ENCODE peak calls at places on chromosomes 7 and 10, in seven cellular contexts. F is activated T-cell treated with anti-CD3 and anti-CD28 coated beads for 1 hour, J is SHP77 treated with DMSO at 0.1 percent for 48 hours, P is substantia nigra, V is psoas muscle, R is HCT116, A is endothelial cell. N is an unnamed sample.

GRCh38 chr10:109959571-109960145 is 36.3 kb upstream of the XPNPEP1 start:
- DNase-seq in F (no peak), J (no peak), P (no peak), V (no peak), R (no peak), A (no peak), N (no peak)

GRCh38 chr10:552679-553078 is 136.8 kb downstream of the DIP2C start:
- DNase-seq in F (no peak), J (no peak), P (no peak), V (no peak), R (no peak), A (no peak), N (no peak)

GRCh38 chr10:110704070-110704469 is 59.9 kb downstream of the RBM20 start:
- DNase-seq in F (no peak), J (no peak), P (no peak), V (no peak), R (no peak), A (no peak), N (no peak)

GRCh38 chr7:46972205-46972604 is 609.7 kb downstream of the TNS3 start:
- DNase-seq in F (no peak), J (no peak), P (no peak), V (no peak), R (peak), A (no peak), N (peak)

GRCh38 chr7:132568962-132569361 is 7.3 kb downstream of the PLXNA4 start:
- DNase-seq in F (no peak), J (no peak), P (no peak), V (no peak), R (no peak), A (no peak), N (no peak)

GRCh38 chr7:158252081-158252836 is 335.4 kb downstream of the PTPRN2 start:
- DNase-seq in F (no peak), J (no peak), P (no peak), V (no peak), R (no peak), A (no peak), N (no peak)

GRCh38 chr10:130806426-130806825 is 505.1 kb downstream of the TCERG1L start:
- DNase-seq in F (no peak), J (no peak), P (no peak), V (no peak), R (no peak), A (no peak), N (no peak)

GRCh38 chr7:37482953-37483352 is 34.3 kb upstream of the ELMO1 start:
- DNase-seq in F (no peak), J (no peak), P (no peak), V (no peak), R (no peak), A (no peak), N (no peak)

GRCh38 chr10:99533496-99534455 is 1.0 kb downstream of the NKX2-3 start:
- DNase-seq in F (no peak), J (no peak), P (no peak), V (no peak), R (no peak), A (no peak), N (no peak)

GRCh38 chr7:15839415-15840100 is 153.1 kb upstream of the MEOX2 start:
- DNase-seq in F (no peak), J (no peak), P (no peak), V (peak), R (no peak), A (peak), N (no peak)

GRCh38 chr7:66556177-66556548 is 72.5 kb upstream of the KCTD7 start:
- DNase-seq in F (no peak), J (no peak), P (no peak), V (no peak), R (no peak), A (no peak), N (no peak)

GRCh38 chr10:110547139-110547761 is 20.2 kb upstream of the SMC3 start:
- DNase-seq in F (no peak), J (peak), P (no peak), V (no peak), R (peak), A (no peak), N (peak)

GRCh38 chr7:118573065-118573464 is 348.6 kb downstream of the ANKRD7 start:
- DNase-seq in F (no peak), J (peak), P (peak), V (peak), R (no peak), A (no peak), N (peak)

GRCh38 chr10:24966962-24967361 is 14.6 kb upstream of the PRTFDC1 start:
- DNase-seq in F (no peak), J (no peak), P (no peak), V (no peak), R (no peak), A (no peak), N (no peak)

GRCh38 chr7:129835436-129836020 is 117.2 kb downstream of the UBE2H start:
- DNase-seq in F (no peak), J (no peak), P (no peak), V (no peak), R (no peak), A (no peak), N (no peak)

GRCh38 chr7:142438235-142438922 is 180.5 kb upstream of the PRSS58 start:
- DNase-seq in F (no peak), J (no peak), P (peak), V (no peak), R (peak), A (peak), N (peak)

GRCh38 chr10:130729876-130730275 is 581.6 kb downstream of the TCERG1L start:
- DNase-seq in F (no peak), J (no peak), P (no peak), V (no peak), R (no peak), A (no peak), N (no peak)

GRCh38 chr7:116325517-116325916 is 115.2 kb downstream of the TES start:
- DNase-seq in F (no peak), J (no peak), P (no peak), V (no peak), R (no peak), A (no peak), N (no peak)

GRCh38 chr7:139055674-139056073 is 19.8 kb upstream of the ZC3HAV1L start:
- DNase-seq in F (no peak), J (no peak), P (no peak), V (no peak), R (no peak), A (no peak), N (no peak)

GRCh38 chr10:72087969-72088878 is at the start of gene SPOCK2:
- DNase-seq in F (peak), J (no peak), P (peak), V (peak), R (no peak), A (no peak), N (no peak)

GRCh38 chr7:20407585-20408466 is 77.1 kb downstream of the ITGB8 start:
- DNase-seq in F (no peak), J (no peak), P (no peak), V (no peak), R (no peak), A (no peak), N (peak)

GRCh38 chr10:126839094-126839761 is 66.0 kb upstream of the DOCK1 start:
- DNase-seq in F (no peak), J (no peak), P (peak), V (no peak), R (no peak), A (no peak), N (no peak)

GRCh38 chr7:55977831-55978230 is 13.4 kb downstream of the NIPSNAP2 start:
- DNase-seq in F (no peak), J (peak), P (no peak), V (no peak), R (no peak), A (no peak), N (no peak)

GRCh38 chr10:72889391-72889831 is 4.1 kb upstream of the OIT3 start:
- DNase-seq in F (no peak), J (no peak), P (no peak), V (no peak), R (no peak), A (no peak), N (no peak)

GRCh38 chr10:100743626-100744135 is 1.7 kb upstream of the PAX2 start:
- DNase-seq in F (peak), J (no peak), P (peak), V (no peak), R (peak), A (no peak), N (peak)

N was measured in NCI-H460.